ENCODE peak calls at places on chromosome 4, in eight cellular contexts. O is NCI-H1436, N is NCI-H1417, M is posterior cingulate gyrus, T is dorsolateral prefrontal cortex, X is EL, Z is choroid plexus epithelial cell, I is ELR. C is an unnamed sample.

GRCh38 chr4:120843840-120844527 is 78.5 kb downstream of the PRDM5 start:
- DNase-seq in O (no peak), N (peak; percentile 20), M (no peak), T (peak; percentile 34), X (no peak), Z (no peak), I (no peak), C (no peak)

GRCh38 chr4:48651869-48652447 is 128.1 kb downstream of the FRYL start:
- DNase-seq in O (no peak), N (no peak), M (no peak), T (no peak), X (peak; percentile 61), Z (no peak), I (peak; percentile 44), C (no peak)

GRCh38 chr4:11548529-11549176 is 120.0 kb upstream of the HS3ST1 start:
- DNase-seq in O (no peak), N (no peak), M (no peak), T (no peak), X (no peak), Z (no peak), I (peak; percentile 4), C (no peak)

GRCh38 chr4:36213956-36214355 is 30.4 kb downstream of the ARAP2 start:
- DNase-seq in O (no peak), N (peak; percentile 11), M (no peak), T (no peak), X (no peak), Z (no peak), I (no peak), C (no peak)

GRCh38 chr4:8665406-8666360 is 73.1 kb downstream of the CPZ start:
- DNase-seq in O (no peak), N (no peak), M (no peak), T (no peak), X (peak; percentile 19), Z (no peak), I (peak; percentile 42), C (no peak)

GRCh38 chr4:184824776-184825393 is 883 bp downstream of the ACSL1 start:
- DNase-seq in O (no peak), N (peak; percentile 57), M (no peak), T (no peak), X (no peak), Z (no peak), I (peak; percentile 33), C (no peak)

GRCh38 chr4:138576684-138577083 is 334.5 kb upstream of the SLC7A11 start:
- DNase-seq in O (no peak), N (no peak), M (no peak), T (no peak), X (peak; percentile 56), Z (peak; percentile 80), I (peak; percentile 61), C (no peak)

GRCh38 chr4:70734971-70735370 is 13.2 kb downstream of the RUFY3 start:
- DNase-seq in O (no peak), N (no peak), M (no peak), T (no peak), X (peak; percentile 26), Z (no peak), I (peak; percentile 9), C (peak; percentile 9)

GRCh38 chr4:86935833-86936721 is 1.3 kb downstream of the AFF1 start:
- DNase-seq in O (peak; percentile 36), N (peak; percentile 55), M (peak; percentile 6), T (no peak), X (peak; percentile 74), Z (peak; percentile 79), I (peak; percentile 66), C (peak; percentile 35)

GRCh38 chr4:183960021-183960420 is 54.9 kb downstream of the STOX2 start:
- DNase-seq in O (no peak), N (peak; percentile 90), M (peak; percentile 86), T (peak; percentile 93), X (peak; percentile 36), Z (peak; percentile 22), I (peak; percentile 36), C (peak; percentile 68)

GRCh38 chr4:53633608-53634007 is 42.3 kb upstream of the LNX1 start:
- DNase-seq in O (no peak), N (no peak), M (no peak), T (no peak), X (peak; percentile 6), Z (peak; percentile 39), I (no peak), C (no peak)

GRCh38 chr4:53563824-53564223 is 27.5 kb downstream of the LNX1 start:
- DNase-seq in O (no peak), N (no peak), M (peak; percentile 52), T (peak; percentile 85), X (peak; percentile 87), Z (peak; percentile 87), I (peak; percentile 87), C (no peak)

GRCh38 chr4:121998024-121998423 is 46.2 kb upstream of the TRPC3 start:
- DNase-seq in O (no peak), N (no peak), M (no peak), T (no peak), X (no peak), Z (peak; percentile 10), I (peak; percentile 26), C (peak; percentile 6)

GRCh38 chr4:119329837-119330620 is 8.1 kb upstream of the FABP2 start:
- DNase-seq in O (no peak), N (no peak), M (no peak), T (no peak), X (no peak), Z (no peak), I (no peak), C (no peak)

GRCh38 chr4:162164881-162165528 is 1.2 kb upstream of the FSTL5 start:
- DNase-seq in O (no peak), N (no peak), M (no peak), T (no peak), X (no peak), Z (no peak), I (peak; percentile 36), C (no peak)

GRCh38 chr4:54513741-54514140 is 144.0 kb upstream of the KIT start:
- DNase-seq in O (no peak), N (no peak), M (no peak), T (no peak), X (no peak), Z (no peak), I (no peak), C (no peak)

GRCh38 chr4:15779336-15779735 is 1.2 kb downstream of the CD38 start:
- DNase-seq in O (no peak), N (peak; percentile 24), M (peak; percentile 45), T (peak; percentile 54), X (peak; percentile 66), Z (peak; percentile 83), I (peak; percentile 65), C (peak; percentile 2)

GRCh38 chr4:134708026-134708425 is 506.4 kb upstream of the PABPC4L start:
- DNase-seq in O (no peak), N (no peak), M (no peak), T (no peak), X (no peak), Z (peak; percentile 8), I (no peak), C (no peak)

GRCh38 chr4:183142566-183143545 is 43.8 kb downstream of the WWC2 start:
- DNase-seq in O (no peak), N (no peak), M (no peak), T (no peak), X (peak; percentile 88), Z (peak; percentile 55), I (peak; percentile 84), C (peak; percentile 29)

GRCh38 chr4:52979020-52979419 is 116.9 kb downstream of the RASL11B start:
- DNase-seq in O (peak; percentile 58), N (no peak), M (no peak), T (no peak), X (no peak), Z (peak; percentile 50), I (no peak), C (no peak)

C was measured in DMS79 treated with DMSO at 0.1 percent for 48 hours.